ENCODE peak calls at places on chromosomes 11 and 22, in four cellular contexts. Y, L, Z and V are unnamed samples.

GRCh38 chr11:117315285-117316196 is 515 bp downstream of the BACE1 start:
- DNase-seq in Z (no peak), L (no peak), Y (no peak), V (peak)

GRCh38 chr22:33579448-33580093 is 340.7 kb downstream of the LARGE1 start:
- DNase-seq in L (peak), Z (no peak), Y (peak), V (peak)

GRCh38 chr11:1339066-1339675 is 29.7 kb upstream of the TOLLIP start:
- DNase-seq in L (no peak), Y (no peak), Z (no peak), V (no peak)

GRCh38 chr11:66331542-66332370 is 4.5 kb downstream of the RIN1 start:
- DNase-seq in Y (no peak), Z (no peak), L (no peak), V (no peak)

GRCh38 chr22:25404923-25405853 is 159.3 kb upstream of the GRK3 start:
- DNase-seq in Z (no peak), L (peak), Y (peak), V (peak)

GRCh38 chr11:76233936-76234703 is 27.8 kb upstream of the WNT11 start:
- DNase-seq in L (no peak), Y (peak), Z (peak), V (no peak)

GRCh38 chr11:17386331-17387084 is 2.0 kb downstream of the KCNJ11 start:
- DNase-seq in Y (peak), L (peak), Z (no peak), V (peak)

GRCh38 chr11:112000703-112001102 is 24.5 kb upstream of the DLAT start:
- DNase-seq in Z (no peak), Y (no peak), L (no peak), V (no peak)

GRCh38 chr22:41216984-41217383 is 11.9 kb downstream of the L3MBTL2 start:
- DNase-seq in L (no peak), Y (no peak), Z (no peak), V (no peak)

GRCh38 chr11:119878990-119879389 is 150.0 kb upstream of the NECTIN1 start:
- DNase-seq in Z (no peak), Y (no peak), L (no peak), V (no peak)

GRCh38 chr22:31248965-31249940 is 37.2 kb downstream of the LIMK2 start:
- DNase-seq in L (no peak), Z (no peak), Y (no peak), V (no peak)
- TF ChIP-seq FOXK2 in L (no peak), Z (no peak), Y (no peak), V (no peak)

GRCh38 chr11:5815534-5815933 is 6.8 kb downstream of the OR52N2 start:
- DNase-seq in L (no peak), Y (no peak), Z (no peak), V (no peak)

GRCh38 chr11:5809122-5809519 is 397 bp downstream of the OR52N2 start:
- DNase-seq in Y (no peak), L (no peak), Z (no peak), V (no peak)

GRCh38 chr11:5808500-5809121 is at the start of gene OR52N2:
- DNase-seq in Z (peak), Y (peak), L (peak), V (peak)

GRCh38 chr11:5807580-5807979 is 1.1 kb upstream of the OR52N2 start:
- DNase-seq in L (peak), Y (no peak), Z (no peak), V (no peak)

DNA sequence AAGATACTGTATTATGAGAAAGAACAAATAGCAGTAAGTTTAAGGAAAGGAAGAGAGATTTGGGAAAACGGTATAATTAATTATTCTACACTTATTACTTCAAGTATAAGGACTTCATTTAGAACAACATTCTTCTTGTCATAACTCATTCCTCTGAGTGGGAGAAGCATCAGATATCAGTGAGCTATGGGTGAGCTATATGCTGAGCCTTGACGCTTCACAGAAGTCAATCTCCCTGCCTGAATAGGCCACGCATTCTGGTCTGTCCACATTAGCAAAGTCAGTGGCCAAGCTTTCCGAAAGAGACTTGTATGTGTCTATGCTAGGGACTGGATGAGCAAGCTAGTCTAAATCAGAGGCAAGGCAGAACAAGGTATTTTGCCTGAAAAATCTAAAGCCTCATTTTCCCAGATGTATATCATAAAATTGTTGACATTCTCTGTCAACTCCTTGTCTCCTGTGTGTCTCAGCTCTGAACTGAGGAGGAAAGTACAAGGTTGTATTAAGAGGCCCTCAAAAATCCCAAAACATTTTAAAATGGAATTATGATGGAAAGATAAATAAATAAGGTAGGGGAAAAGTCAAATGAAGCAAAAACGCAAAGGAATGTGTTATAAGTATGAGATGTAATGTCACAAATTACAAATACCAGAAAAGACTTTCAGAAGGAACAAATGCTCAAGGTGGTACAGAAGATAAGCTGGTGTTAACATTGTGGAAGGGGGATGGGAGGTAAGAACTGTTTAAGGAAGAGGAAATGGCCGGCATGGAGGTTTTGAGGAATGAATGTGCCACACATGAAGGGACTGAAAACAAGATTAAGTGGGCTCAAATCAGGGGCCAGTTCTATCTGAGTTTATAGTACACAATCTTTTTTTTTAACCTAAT is 1.4 kb downstream of the OR52N2 start:
- DNase-seq in Y (peak), L (no peak), Z (no peak), V (no peak)
- TF ChIP-seq BHLHE40 in Y (no peak), L (no peak), Z (no peak), V (no peak)

DNA sequence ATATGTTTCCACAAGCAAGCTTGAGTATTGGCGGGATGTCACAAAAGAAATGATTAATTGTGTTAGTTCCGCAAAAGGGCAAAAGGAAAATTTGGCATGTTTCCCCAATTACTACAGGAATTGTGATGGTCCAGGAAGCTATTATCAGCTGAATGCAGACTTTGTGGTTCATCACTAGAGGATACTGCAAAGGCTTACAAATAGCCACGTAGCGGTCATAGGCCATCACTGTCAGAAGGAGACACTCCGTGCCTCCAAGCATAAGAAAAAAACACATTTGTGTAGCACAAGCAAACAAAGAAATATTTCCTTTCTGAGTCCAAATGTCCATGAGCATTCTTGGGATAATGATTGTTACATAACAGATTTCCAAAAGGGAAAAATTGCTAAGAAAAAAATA is 1.8 kb downstream of the OR10AG1 start:
- DNase-seq in Z (no peak), L (no peak), Y (no peak), V (no peak)
- TF ChIP-seq FOXK2 in Z (no peak), L (no peak), Y (no peak), V (no peak)

GRCh38 chr11:48018561-48019229 is 38.3 kb downstream of the PTPRJ start:
- DNase-seq in Z (no peak), L (no peak), Y (no peak), V (no peak)
- TF ChIP-seq BHLHE40 in Z (no peak), L (no peak), Y (no peak), V (no peak)

DNA sequence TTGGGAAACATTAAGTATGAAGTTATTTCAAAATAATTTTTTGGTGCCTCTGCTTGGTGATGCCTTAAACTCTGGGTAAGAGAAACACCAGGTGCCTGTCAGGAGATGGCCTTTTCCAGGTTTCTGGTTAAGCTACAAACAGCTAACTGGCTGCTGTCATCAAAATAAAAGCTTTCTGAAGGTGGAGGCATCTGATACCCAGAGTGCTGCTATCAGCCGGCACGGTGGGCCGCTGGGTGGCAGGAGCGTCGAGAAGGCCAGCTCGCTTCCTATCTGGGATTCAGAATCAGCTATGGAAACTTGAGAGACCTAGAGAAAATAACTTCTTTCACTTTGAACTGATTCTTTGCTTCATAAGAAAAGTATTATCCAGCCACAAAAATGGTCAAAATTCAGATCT is 80.8 kb upstream of the PITPNB start:
- DNase-seq in Y (no peak), Z (no peak), L (no peak), V (no peak)
- TF ChIP-seq FOXK2 in Y (no peak), Z (no peak), L (no peak), V (no peak)

DNA sequence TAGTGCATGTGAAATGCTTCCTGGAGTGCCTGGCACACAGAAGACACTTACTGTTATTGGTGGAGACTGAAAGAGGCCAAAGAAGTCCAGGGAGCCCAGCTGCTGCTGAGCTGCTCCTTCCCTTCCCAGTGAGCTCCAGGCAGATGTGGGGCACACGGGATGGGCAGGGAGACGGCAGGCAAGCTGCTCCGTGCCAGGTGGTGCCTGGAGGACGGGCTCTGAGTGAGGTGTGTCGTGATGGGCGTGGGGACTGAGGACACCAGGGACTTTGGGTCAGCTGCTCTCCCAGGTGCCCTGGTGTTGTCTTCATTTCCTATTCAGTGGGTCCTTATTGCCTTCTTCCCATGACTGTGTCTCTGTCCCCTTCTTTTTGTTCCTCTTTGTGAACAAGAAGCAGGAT is 19.5 kb downstream of the TAB1 start:
- DNase-seq in Z (no peak), Y (no peak), L (no peak), V (no peak)
- TF ChIP-seq BHLHE40 in Z (no peak), Y (no peak), L (no peak), V (no peak)